ENCODE peak calls at places on chromosomes 7 and 10, in four cellular contexts. O, M, A and T are unnamed samples. For H3K4me1, the result is how much of the 10 kb centered on the place peaks cover.

GRCh38 chr7:50539725-50540124 is 25.5 kb downstream of the DDC start:
- DNase-seq in O (no peak), M (no peak), A (no peak), T (no peak)

GRCh38 chr10:29780639-29781038 is 145.9 kb upstream of the SVIL start:
- DNase-seq in O (no peak), M (no peak), A (no peak), T (no peak)

GRCh38 chr10:71205468-71205867 is 6.9 kb upstream of the UNC5B start:
- DNase-seq in O (no peak), M (no peak), A (no peak), T (no peak)

GRCh38 chr10:43692051-43692825 is 43.6 kb upstream of the ZNF32 start:
- DNase-seq in O (no peak), M (no peak), A (no peak), T (no peak)

GRCh38 chr7:17369686-17370426 is 71.4 kb downstream of the AHR start:
- DNase-seq in O (no peak), M (no peak), A (no peak), T (no peak)

GRCh38 chr10:11345224-11346054 is 266.0 kb downstream of the USP6NL start:
- DNase-seq in O (no peak), M (no peak), A (peak), T (no peak)

GRCh38 chr7:122310119-122311021 is 5.8 kb upstream of the FEZF1 start:
- DNase-seq in O (no peak), M (no peak), A (no peak), T (no peak)

GRCh38 chr10:18658301-18658991 is 785 bp upstream of the ARL5B start:
- DNase-seq in O (no peak), M (peak), A (peak), T (no peak)

GRCh38 chr7:147771344-147771743 is 819.2 kb upstream of the C7orf33 start:
- DNase-seq in O (no peak), M (no peak), A (no peak), T (no peak)

DNA sequence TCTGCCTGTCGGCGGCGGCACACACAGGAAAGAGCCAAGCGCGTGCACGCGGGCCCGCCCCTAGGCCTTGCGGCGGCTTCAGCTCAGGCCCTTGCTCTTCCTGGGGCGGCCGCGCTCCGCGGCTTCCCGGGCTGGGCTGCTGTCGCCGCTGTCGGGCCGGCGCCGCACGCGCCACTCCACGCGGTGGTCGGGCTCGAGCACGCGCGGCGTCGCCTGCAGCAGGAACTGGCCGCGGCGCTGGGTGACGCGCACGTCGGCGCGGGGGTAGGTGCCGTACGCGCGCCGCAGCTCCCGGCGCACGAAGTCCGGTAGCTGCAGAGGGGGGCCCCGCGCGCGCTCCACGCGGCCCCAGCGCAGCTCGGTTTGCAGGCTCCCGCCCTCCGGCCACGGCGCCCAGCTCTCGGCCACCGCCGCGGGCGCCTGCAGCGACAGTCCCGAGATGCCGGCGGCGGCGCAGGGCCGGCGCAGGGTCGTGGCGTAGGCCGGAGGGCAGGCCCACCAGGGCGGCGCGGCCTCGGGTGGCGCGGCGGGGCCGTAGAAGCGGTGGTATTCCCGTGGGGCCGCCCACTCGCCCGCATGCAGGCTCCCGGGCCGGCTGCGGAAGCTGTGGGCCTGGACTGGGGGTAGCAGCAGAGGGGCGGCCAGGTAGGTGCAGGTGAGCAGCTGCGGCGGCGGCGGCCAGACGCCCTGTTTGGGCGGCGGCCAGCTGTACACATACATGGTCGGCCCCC is 804 bp downstream of the C10orf95 start:
- DNase-seq in O (peak), M (peak), A (peak), T (peak)
- TF ChIP-seq POLR2A in O (no peak), M (peak), A (peak), T (no peak)

GRCh38 chr7:151327022-151327421 is 14.6 kb upstream of the NUB1 start:
- DNase-seq in O (no peak), M (no peak), A (no peak), T (no peak)
- H3K4me1 ChIP-seq in O (under half), M (under half), A (under half), T (under half)

GRCh38 chr7:75993689-75994387 is 557 bp downstream of the TMEM120A start:
- DNase-seq in O (peak), M (peak), A (no peak), T (peak)
- H3K27ac ChIP-seq in O (peak), M (peak), A (peak), T (peak)

GRCh38 chr7:100674441-100675407 is 1.2 kb downstream of the GNB2 start:
- DNase-seq in O (no peak), M (no peak), A (no peak), T (peak)

GRCh38 chr7:100671353-100672327 is 1.9 kb upstream of the GNB2 start:
- DNase-seq in O (no peak), M (no peak), A (no peak), T (no peak)

GRCh38 chr7:100675581-100676350 is 2.2 kb downstream of the GNB2 start:
- DNase-seq in O (peak), M (peak), A (peak), T (peak)

GRCh38 chr7:100673942-100674431 is 447 bp downstream of the GNB2 start:
- DNase-seq in O (peak), M (peak), A (no peak), T (peak)

DNA sequence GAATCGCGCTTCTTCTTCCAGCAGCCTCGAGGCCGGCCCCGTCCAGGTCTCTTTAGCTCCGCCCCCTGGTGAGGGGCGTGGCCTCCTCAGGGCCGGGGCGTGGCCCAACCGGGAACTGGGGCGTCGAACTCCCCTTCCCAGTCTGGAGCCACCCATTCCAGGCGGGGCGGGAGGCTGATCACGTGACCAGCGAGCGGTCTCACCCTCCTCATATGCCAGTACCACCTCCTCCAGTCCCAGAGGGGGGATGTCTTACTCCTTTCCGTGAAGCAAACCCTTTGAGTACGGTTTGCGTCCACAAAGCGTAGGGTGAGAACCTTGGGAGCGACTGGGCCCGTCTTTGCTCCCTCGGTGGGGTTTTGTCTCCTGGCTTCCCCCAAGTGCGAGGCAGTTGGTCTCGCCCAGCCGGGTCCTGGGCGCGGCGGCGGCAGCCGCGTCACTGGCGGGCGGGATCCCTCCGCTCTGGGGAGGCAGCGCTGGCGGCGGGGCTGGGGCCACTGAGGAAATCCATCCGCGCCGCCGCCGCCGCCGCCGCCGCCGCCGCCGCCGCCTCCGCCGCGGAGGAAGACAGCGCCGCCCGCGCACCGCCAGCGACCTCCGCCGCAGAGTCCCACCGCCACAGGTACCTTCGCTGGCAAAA is at the start of gene GNB2:
- DNase-seq in O (peak), M (peak), A (peak), T (peak)
- TF ChIP-seq POLR2A in O (peak), M (peak), A (peak), T (no peak)

GRCh38 chr10:58755688-58756087 is 243.0 kb downstream of the BICC1 start:
- DNase-seq in O (peak), M (peak), A (no peak), T (peak)
- H3K4me1 ChIP-seq in O (under half), M (under half), A (under half), T (under half)

DNA sequence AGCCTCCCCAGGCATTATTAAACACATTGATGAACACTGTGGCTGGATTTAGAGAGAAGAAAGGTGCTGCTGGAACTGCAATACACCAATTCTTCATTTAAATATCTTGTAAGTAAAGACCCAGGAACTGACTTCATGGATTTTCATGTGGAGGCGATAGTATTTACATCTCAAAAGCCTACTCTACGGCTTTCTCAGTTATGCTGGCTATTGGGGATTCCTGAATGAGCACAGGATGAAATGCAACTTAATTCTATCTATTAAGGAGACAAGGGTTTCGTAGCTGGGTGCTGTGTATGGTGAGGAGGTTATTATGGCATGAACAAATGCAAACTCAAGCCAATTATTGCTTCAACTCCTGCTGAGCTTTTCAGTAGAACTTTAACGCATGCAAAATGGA is 251.2 kb downstream of the SORCS1 start:
- DNase-seq in O (no peak), M (no peak), A (no peak), T (no peak)
- H3K27ac ChIP-seq in O (no peak), M (no peak), A (no peak), T (no peak)